ENCODE peak calls at places on chromosomes 12 and 14, in six cellular contexts. E is stimulated activated CD8-positive, alpha-beta memory T cell treated with anti-CD3 and anti-CD28 coated beads, Interleukin-15, amount 100 ng/mL, for 24 hours; Q is A549; M is T-helper 9 cell; X is astrocyte of the hippocampus; P is KG1. N is an unnamed sample.

GRCh38 chr14:27049611-27050172 is 451.9 kb upstream of the NOVA1 start:
- DNase-seq in E (no peak), X (no peak), M (no peak), P (no peak), Q (no peak), N (peak)

GRCh38 chr14:29108908-29109307 is 342.3 kb downstream of the FOXG1 start:
- DNase-seq in Q (no peak), X (no peak), E (no peak), M (no peak), P (no peak), N (no peak)

GRCh38 chr12:96241484-96242256 is 47.5 kb downstream of the ELK3 start:
- DNase-seq in M (peak), P (no peak), Q (no peak), X (peak), E (peak), N (peak)

GRCh38 chr12:42705863-42706262 is 116.3 kb upstream of the PRICKLE1 start:
- DNase-seq in P (no peak), X (peak), Q (no peak), E (no peak), M (no peak), N (peak)

GRCh38 chr14:100874051-100874410 is 29.5 kb downstream of the RTL1 start:
- DNase-seq in M (no peak), P (no peak), Q (no peak), X (no peak), E (no peak), N (no peak)

GRCh38 chr14:63435838-63436237 is 107.3 kb downstream of the PPP2R5E start:
- DNase-seq in Q (no peak), E (no peak), P (no peak), M (no peak), X (no peak), N (peak)

GRCh38 chr12:46473634-46474201 is 101.1 kb upstream of the SLC38A2 start:
- DNase-seq in X (peak), E (no peak), P (peak), M (no peak), Q (peak), N (peak)

GRCh38 chr12:41368006-41368405 is 179.9 kb downstream of the PDZRN4 start:
- DNase-seq in X (no peak), E (no peak), P (no peak), Q (no peak), M (no peak), N (no peak)

GRCh38 chr14:59419383-59419782 is 45.8 kb downstream of the GPR135 start:
- DNase-seq in P (no peak), E (no peak), X (no peak), M (no peak), Q (no peak), N (peak)

GRCh38 chr12:49413796-49414195 is 46.5 kb downstream of the SPATS2 start:
- DNase-seq in M (no peak), Q (no peak), X (no peak), P (no peak), E (no peak), N (no peak)

GRCh38 chr12:12903642-12904609 is 12.6 kb downstream of the GPRC5A start:
- DNase-seq in M (no peak), E (no peak), Q (no peak), P (no peak), X (no peak), N (no peak)

GRCh38 chr12:55736780-55737580 is 5.9 kb upstream of the GDF11 start:
- DNase-seq in Q (peak), M (peak), X (peak), E (no peak), P (peak), N (peak)

GRCh38 chr12:113860059-113860820 is 105.9 kb downstream of the RBM19 start:
- DNase-seq in M (no peak), E (no peak), Q (no peak), P (no peak), X (no peak), N (peak)

GRCh38 chr12:124517260-124518050 is 50.0 kb downstream of the NCOR2 start:
- DNase-seq in E (no peak), P (no peak), X (peak), M (no peak), Q (peak), N (peak)

GRCh38 chr12:49137476-49137875 is 6.3 kb upstream of the TUBA1B start:
- DNase-seq in X (no peak), M (no peak), P (no peak), E (no peak), Q (no peak), N (no peak)

GRCh38 chr12:130137141-130138018 is 24.9 kb upstream of the FZD10 start:
- DNase-seq in P (no peak), M (no peak), X (no peak), Q (no peak), E (no peak), N (peak)

N was measured in left kidney.